ENCODE peak calls at places on chromosome 12, in five cellular contexts. P is GM23248; T is effector memory CD4-positive, alpha-beta T cell; F is HL-60; W is uterus. N is an unnamed sample.

GRCh38 chr12:12546314-12546772 is 16.3 kb downstream of the DUSP16 start:
- DNase-seq in P (no peak), T (no peak), F (no peak), W (no peak), N (peak; percentile 38)

GRCh38 chr12:14961466-14962155 is at the start of gene ARHGDIB:
- DNase-seq in P (peak; percentile 40), T (peak; percentile 81), F (peak; percentile 84), W (no peak), N (no peak)

GRCh38 chr12:57299514-57300016 is 48.6 kb upstream of the STAC3 start:
- DNase-seq in P (no peak), T (no peak), F (no peak), W (no peak), N (peak; percentile 66)

GRCh38 chr12:52235001-52235760 is 2.1 kb downstream of the KRT7 start:
- DNase-seq in P (peak; percentile 66), T (no peak), F (no peak), W (no peak), N (peak; percentile 41)

GRCh38 chr12:22625671-22626251 is 790 bp downstream of the ETNK1 start:
- DNase-seq in P (peak; percentile 59), T (peak; percentile 18), F (no peak), W (no peak), N (peak; percentile 33)

GRCh38 chr12:104273503-104273902 is 30.0 kb upstream of the EID3 start:
- DNase-seq in P (no peak), T (no peak), F (no peak), W (no peak), N (no peak)

GRCh38 chr12:14403711-14404164 is 38.3 kb downstream of the ATF7IP start:
- DNase-seq in P (peak; percentile 77), T (no peak), F (no peak), W (no peak), N (peak; percentile 29)

GRCh38 chr12:18320036-18320617 is 58.8 kb downstream of the PIK3C2G start:
- DNase-seq in P (peak; percentile 78), T (no peak), F (peak; percentile 6), W (no peak), N (peak; percentile 79)

GRCh38 chr12:87814625-87815024 is 214.6 kb downstream of the C12orf50 start:
- DNase-seq in P (peak; percentile 39), T (no peak), F (no peak), W (no peak), N (no peak)

GRCh38 chr12:33330940-33331339 is 108.7 kb downstream of the SYT10 start:
- DNase-seq in P (no peak), T (no peak), F (no peak), W (no peak), N (no peak)

GRCh38 chr12:122871851-122872785 is 23.8 kb downstream of the VPS37B start:
- DNase-seq in P (peak; percentile 90), T (no peak), F (peak; percentile 82), W (peak; percentile 34), N (peak; percentile 58)

GRCh38 chr12:91601057-91601456 is 418.4 kb upstream of the DCN start:
- DNase-seq in P (no peak), T (no peak), F (no peak), W (no peak), N (no peak)

GRCh38 chr12:68349921-68350606 is 17.9 kb upstream of the MDM1 start:
- DNase-seq in P (peak; percentile 30), T (no peak), F (no peak), W (no peak), N (peak; percentile 44)

GRCh38 chr12:111589601-111590000 is 9.5 kb downstream of the ATXN2 start:
- DNase-seq in P (no peak), T (no peak), F (no peak), W (no peak), N (no peak)

GRCh38 chr12:92378682-92379479 is 233.2 kb upstream of the BTG1 start:
- DNase-seq in P (no peak), T (no peak), F (no peak), W (no peak), N (no peak)

GRCh38 chr12:57726884-57727757 is 11.4 kb downstream of the AGAP2 start:
- DNase-seq in P (peak; percentile 69), T (no peak), F (no peak), W (no peak), N (no peak)

GRCh38 chr12:27973487-27973890 is 956 bp upstream of the PTHLH start:
- DNase-seq in P (peak; percentile 73), T (no peak), F (no peak), W (no peak), N (peak; percentile 94)

GRCh38 chr12:12338528-12339168 is 11.4 kb downstream of the MANSC1 start:
- DNase-seq in P (peak; percentile 28), T (no peak), F (no peak), W (no peak), N (peak; percentile 67)

GRCh38 chr12:1256991-1257390 is 266.0 kb downstream of the ERC1 start:
- DNase-seq in P (no peak), T (no peak), F (no peak), W (no peak), N (no peak)

GRCh38 chr12:75994069-75994740 is 37.4 kb downstream of the PHLDA1 start:
- DNase-seq in P (no peak), T (no peak), F (no peak), W (no peak), N (no peak)

GRCh38 chr12:57342207-57342691 is 88.6 kb downstream of the R3HDM2 start:
- DNase-seq in P (peak; percentile 35), T (no peak), F (no peak), W (no peak), N (no peak)

GRCh38 chr12:58288191-58288590 is 346.8 kb downstream of the ATP23 start:
- DNase-seq in P (no peak), T (no peak), F (no peak), W (no peak), N (no peak)

DNA sequence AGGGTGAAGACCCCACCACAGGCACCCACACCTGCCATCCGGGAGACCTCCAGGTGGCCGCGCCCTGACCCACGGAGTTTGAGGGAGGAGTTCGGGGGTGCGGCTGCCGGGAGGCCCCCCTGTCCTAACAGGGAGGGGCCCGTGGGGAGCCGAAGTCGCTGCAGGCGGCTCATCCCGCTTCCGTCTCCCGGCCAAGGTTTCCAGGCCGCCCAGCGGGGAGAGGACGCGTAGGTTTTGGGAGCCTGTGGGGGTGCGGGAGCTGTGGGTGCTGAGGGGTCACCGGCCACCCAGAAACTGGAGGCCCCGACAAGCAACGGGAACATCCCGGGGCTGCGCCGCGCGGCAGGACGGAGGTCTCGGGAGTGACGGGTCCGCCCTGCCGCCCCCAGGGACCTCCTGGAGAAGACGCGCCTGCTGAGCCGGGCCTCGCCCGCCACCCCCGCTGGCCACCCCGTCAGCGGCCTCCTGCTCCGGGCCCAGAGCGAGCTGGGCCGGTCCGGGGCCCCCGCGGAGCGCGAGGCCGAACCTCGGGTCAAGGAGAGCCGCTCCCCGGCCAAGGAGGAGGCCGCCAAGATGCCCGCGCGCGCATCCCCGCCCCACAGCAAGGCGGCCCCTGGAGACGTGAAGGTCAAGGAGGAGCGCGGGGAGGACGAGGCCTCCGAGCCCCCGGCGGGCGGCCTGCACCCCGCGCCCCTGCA is 27.7 kb downstream of the LRCOL1 start:
- DNase-seq in P (no peak), T (no peak), F (no peak), W (no peak), N (no peak)
- H3K27me3 ChIP-seq in P (no peaks in the 10 kb centered on the region), T (no peaks in the 10 kb centered on the region), F (no peaks in the 10 kb centered on the region), W (no peaks in the 10 kb centered on the region), N (no peaks in the 10 kb centered on the region)

GRCh38 chr12:54025507-54026393 is 2.5 kb upstream of the HOXC6 start:
- DNase-seq in P (peak; percentile 59), T (no peak), F (no peak), W (no peak), N (no peak)
- H3K27me3 ChIP-seq in P (no peaks in the 10 kb centered on the region), T (peaks cover 78% of the 10 kb centered on the region), F (peaks cover 33% of the 10 kb centered on the region), W (peaks cover 25% of the 10 kb centered on the region), N (no peaks in the 10 kb centered on the region)

DNA sequence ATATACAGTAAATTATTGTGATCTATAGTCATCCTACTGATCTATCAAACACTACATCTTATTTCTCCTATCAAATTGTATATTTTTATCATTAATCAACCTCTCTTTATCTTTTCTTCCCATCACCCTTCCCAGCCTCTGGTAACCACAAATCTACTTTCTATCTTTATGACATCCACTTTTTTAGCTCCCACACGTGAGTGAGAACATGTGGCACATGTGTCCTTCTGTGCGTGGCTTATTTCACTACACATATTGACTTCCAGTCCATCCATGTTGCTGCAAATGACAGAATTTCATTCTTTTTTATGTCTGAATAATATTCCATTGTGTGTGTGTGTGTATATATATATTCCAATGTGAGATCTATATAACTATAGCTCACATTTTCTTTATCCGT is 67.8 kb upstream of the TBX5 start:
- DNase-seq in P (no peak), T (no peak), F (no peak), W (no peak), N (no peak)
- H3K27me3 ChIP-seq in P (no peaks in the 10 kb centered on the region), T (peaks cover 5% of the 10 kb centered on the region), F (peaks cover 2% of the 10 kb centered on the region), W (peaks cover 18% of the 10 kb centered on the region), N (peaks cover 69% of the 10 kb centered on the region)

GRCh38 chr12:6968426-6968825 is 2.0 kb downstream of the PHB2 start:
- DNase-seq in P (no peak), T (no peak), F (no peak), W (no peak), N (no peak)
- H3K27me3 ChIP-seq in P (no peaks in the 10 kb centered on the region), T (no peaks in the 10 kb centered on the region), F (no peaks in the 10 kb centered on the region), W (no peaks in the 10 kb centered on the region), N (no peaks in the 10 kb centered on the region)

DNA sequence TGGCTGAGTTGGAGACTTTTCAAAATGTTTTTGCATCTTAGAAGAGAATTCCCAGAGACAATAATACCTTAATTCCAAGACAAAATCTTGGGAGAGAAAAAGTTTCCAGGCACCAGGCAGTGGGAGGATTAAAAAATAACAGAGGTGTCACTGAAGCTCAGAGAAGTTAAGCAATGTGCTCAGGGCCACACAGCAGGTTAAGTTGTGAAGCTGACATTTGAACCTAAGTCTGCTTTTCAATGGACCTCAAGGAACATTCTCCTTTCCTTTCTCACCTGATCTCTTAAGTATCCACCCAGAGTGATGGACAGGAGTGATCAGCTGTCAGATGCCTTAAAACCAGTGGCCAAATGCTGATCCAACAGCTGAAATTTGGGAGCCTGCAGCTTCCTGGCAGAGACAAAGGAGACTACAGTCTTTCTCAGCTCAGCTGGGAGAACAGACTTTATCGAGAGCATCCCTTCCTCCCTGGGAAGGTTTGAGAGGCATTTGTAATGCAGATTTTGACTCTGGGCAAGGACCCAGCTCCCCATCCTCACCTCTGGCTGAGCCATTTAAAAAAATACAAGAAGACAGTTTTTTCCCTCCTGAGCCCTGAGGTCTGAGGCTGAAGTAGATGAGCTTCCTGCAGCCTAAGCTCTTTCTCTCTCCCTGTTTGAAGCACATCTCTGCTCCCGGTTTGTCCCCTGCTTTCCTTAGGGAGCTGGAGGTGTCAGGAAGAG is 174.9 kb upstream of the RPH3A start:
- DNase-seq in P (no peak), T (no peak), F (no peak), W (no peak), N (no peak)
- H3K27me3 ChIP-seq in P (no peaks in the 10 kb centered on the region), T (no peaks in the 10 kb centered on the region), F (no peaks in the 10 kb centered on the region), W (no peaks in the 10 kb centered on the region), N (peaks cover 84% of the 10 kb centered on the region)

GRCh38 chr12:2481346-2481745 is 313.4 kb upstream of the FKBP4 start:
- DNase-seq in P (no peak), T (no peak), F (no peak), W (no peak), N (no peak)

GRCh38 chr12:2479866-2480510 is 314.8 kb upstream of the FKBP4 start:
- DNase-seq in P (no peak), T (no peak), F (no peak), W (no peak), N (no peak)

GRCh38 chr12:2481951-2482350 is 312.8 kb upstream of the FKBP4 start:
- DNase-seq in P (no peak), T (no peak), F (no peak), W (no peak), N (no peak)

GRCh38 chr12:2477009-2477766 is 317.6 kb upstream of the FKBP4 start:
- DNase-seq in P (peak; percentile 51), T (no peak), F (no peak), W (no peak), N (no peak)

GRCh38 chr12:2475984-2476383 is 318.8 kb upstream of the FKBP4 start:
- DNase-seq in P (no peak), T (no peak), F (no peak), W (no peak), N (no peak)
- H3K27me3 ChIP-seq in P (no peaks in the 10 kb centered on the region), T (no peaks in the 10 kb centered on the region), F (no peaks in the 10 kb centered on the region), W (no peaks in the 10 kb centered on the region), N (peaks cover 24% of the 10 kb centered on the region)

N was measured in PC-3.